ENCODE peak calls at places on chromosome 22, in five cellular contexts. One of them, this sample, is unnamed.

GRCh38 chr22:48676266-48677167 is 1151.2 kb downstream of the BRD1 start:
- DNase-seq in IMR-90: no peak
- DNase-seq in mesendoderm: no peak
- DNase-seq in neuronal stem cell: no peak
- DNase-seq in H9: no peak
- DNase-seq in this sample: no peak

GRCh38 chr22:38314992-38315800 is 2.0 kb downstream of the CSNK1E start:
- DNase-seq in IMR-90: peak; percentile 35
- DNase-seq in mesendoderm: peak; percentile 23
- DNase-seq in neuronal stem cell: no peak
- DNase-seq in H9: no peak
- DNase-seq in this sample: peak; percentile 61

GRCh38 chr22:34414467-34415440 is 494.5 kb upstream of the LARGE1 start:
- DNase-seq in IMR-90: no peak
- DNase-seq in mesendoderm: peak; percentile 98
- DNase-seq in neuronal stem cell: peak; percentile 87
- DNase-seq in H9: peak; percentile 90
- DNase-seq in this sample: peak; percentile 68

GRCh38 chr22:25494774-25495173 is 69.7 kb upstream of the GRK3 start:
- DNase-seq in IMR-90: no peak
- DNase-seq in mesendoderm: peak; percentile 47
- DNase-seq in neuronal stem cell: no peak
- DNase-seq in H9: no peak
- DNase-seq in this sample: no peak

GRCh38 chr22:43007519-43008102 is 7.3 kb downstream of the PACSIN2 start:
- DNase-seq in IMR-90: peak; percentile 75
- DNase-seq in mesendoderm: no peak
- DNase-seq in neuronal stem cell: no peak
- DNase-seq in H9: no peak
- DNase-seq in this sample: peak; percentile 43

GRCh38 chr22:38882972-38883622 is 11.1 kb upstream of the CBX6 start:
- DNase-seq in IMR-90: no peak
- DNase-seq in mesendoderm: no peak
- DNase-seq in neuronal stem cell: no peak
- DNase-seq in H9: no peak
- DNase-seq in this sample: no peak

GRCh38 chr22:20803696-20804324 is 29.9 kb downstream of the SERPIND1 start:
- DNase-seq in IMR-90: peak; percentile 44
- DNase-seq in mesendoderm: peak; percentile 64
- DNase-seq in neuronal stem cell: peak; percentile 20
- DNase-seq in H9: peak; percentile 56
- DNase-seq in this sample: peak; percentile 69

GRCh38 chr22:48236261-48236660 is 1473.8 kb downstream of the TBC1D22A start:
- DNase-seq in IMR-90: no peak
- DNase-seq in mesendoderm: no peak
- DNase-seq in neuronal stem cell: no peak
- DNase-seq in H9: no peak
- DNase-seq in this sample: no peak

GRCh38 chr22:50169774-50170341 is 673 bp upstream of the PANX2 start:
- DNase-seq in IMR-90: no peak
- DNase-seq in mesendoderm: peak; percentile 32
- DNase-seq in neuronal stem cell: no peak
- DNase-seq in H9: no peak
- DNase-seq in this sample: no peak

GRCh38 chr22:44047891-44048301 is 23.8 kb downstream of the PARVB start:
- DNase-seq in IMR-90: no peak
- DNase-seq in mesendoderm: no peak
- DNase-seq in neuronal stem cell: no peak
- DNase-seq in H9: no peak
- DNase-seq in this sample: no peak

GRCh38 chr22:42844756-42845155 is 12.3 kb downstream of the ARFGAP3 start:
- DNase-seq in IMR-90: peak; percentile 39
- DNase-seq in mesendoderm: no peak
- DNase-seq in neuronal stem cell: no peak
- DNase-seq in H9: no peak
- DNase-seq in this sample: peak; percentile 40

GRCh38 chr22:44660051-44660830 is 41.8 kb upstream of the PRR5 start:
- DNase-seq in IMR-90: no peak
- DNase-seq in mesendoderm: no peak
- DNase-seq in neuronal stem cell: no peak
- DNase-seq in H9: no peak
- DNase-seq in this sample: no peak

DNA sequence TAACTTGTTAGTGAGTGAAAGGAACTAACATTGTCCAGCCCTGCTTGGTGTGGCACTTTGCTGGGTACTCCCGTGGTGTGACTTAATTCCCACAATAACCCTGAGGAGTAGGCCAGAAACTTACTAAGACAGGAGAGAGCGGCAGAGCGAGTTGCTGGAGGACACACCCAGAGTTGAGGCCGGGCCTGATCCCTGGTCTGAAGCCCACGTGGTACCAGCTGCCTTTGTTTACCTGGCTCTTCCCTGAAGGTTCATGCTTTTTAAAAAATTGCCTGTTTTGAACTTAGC is 594 bp downstream of the MPST start:
- DNase-seq in IMR-90: peak; percentile 47
- DNase-seq in mesendoderm: peak; percentile 48
- DNase-seq in neuronal stem cell: no peak
- DNase-seq in H9: no peak
- DNase-seq in this sample: peak; percentile 46
- H3K18ac ChIP-seq in IMR-90: peak overlapping the region; percentile 67
- H3K18ac ChIP-seq in mesendoderm: peak overlapping the region; percentile 85
- H3K18ac ChIP-seq in neuronal stem cell: peak overlapping the region; percentile 99
- H3K18ac ChIP-seq in H9: no peak overlapping the region
- H3K18ac ChIP-seq in this sample: peak overlapping the region; percentile 88

GRCh38 chr22:46651316-46651715 is 31.1 kb downstream of the GRAMD4 start:
- DNase-seq in IMR-90: no peak
- DNase-seq in mesendoderm: no peak
- DNase-seq in neuronal stem cell: no peak
- DNase-seq in H9: no peak
- DNase-seq in this sample: no peak
- H3K4me1 ChIP-seq in IMR-90: peaks cover 25% of the 10 kb centered on the region
- H3K4me1 ChIP-seq in mesendoderm: no peaks in the 10 kb centered on the region
- H3K4me1 ChIP-seq in neuronal stem cell: peaks cover 8% of the 10 kb centered on the region
- H3K4me1 ChIP-seq in H9: no peaks in the 10 kb centered on the region
- H3K4me1 ChIP-seq in this sample: peaks cover 3% of the 10 kb centered on the region

GRCh38 chr22:23504522-23504921 is 75.6 kb downstream of the IGLL1 start:
- DNase-seq in IMR-90: no peak
- DNase-seq in mesendoderm: no peak
- DNase-seq in neuronal stem cell: no peak
- DNase-seq in H9: no peak
- DNase-seq in this sample: no peak
- H3K27ac ChIP-seq in IMR-90: no peak overlapping the region
- H3K27ac ChIP-seq in mesendoderm: no peak overlapping the region
- H3K27ac ChIP-seq in neuronal stem cell: no peak overlapping the region
- H3K27ac ChIP-seq in H9: no peak overlapping the region
- H3K27ac ChIP-seq in this sample: no peak overlapping the region

GRCh38 chr22:30434775-30435315 is 9.3 kb downstream of the MTFP1 start:
- DNase-seq in IMR-90: no peak
- DNase-seq in mesendoderm: no peak
- DNase-seq in neuronal stem cell: no peak
- DNase-seq in H9: no peak
- DNase-seq in this sample: no peak
- H3K18ac ChIP-seq in IMR-90: no peak overlapping the region
- H3K18ac ChIP-seq in mesendoderm: no peak overlapping the region
- H3K18ac ChIP-seq in neuronal stem cell: peak overlapping the region; percentile 33
- H3K18ac ChIP-seq in H9: no peak overlapping the region
- H3K18ac ChIP-seq in this sample: no peak overlapping the region

GRCh38 chr22:40334060-40334459 is 12.2 kb upstream of the ADSL start:
- DNase-seq in IMR-90: no peak
- DNase-seq in mesendoderm: no peak
- DNase-seq in neuronal stem cell: no peak
- DNase-seq in H9: no peak
- DNase-seq in this sample: no peak
- H3K4me1 ChIP-seq in IMR-90: peaks cover 4% of the 10 kb centered on the region
- H3K4me1 ChIP-seq in mesendoderm: peaks cover 8% of the 10 kb centered on the region
- H3K4me1 ChIP-seq in neuronal stem cell: peaks cover 16% of the 10 kb centered on the region
- H3K4me1 ChIP-seq in H9: peaks cover 7% of the 10 kb centered on the region
- H3K4me1 ChIP-seq in this sample: peaks cover 7% of the 10 kb centered on the region

DNA sequence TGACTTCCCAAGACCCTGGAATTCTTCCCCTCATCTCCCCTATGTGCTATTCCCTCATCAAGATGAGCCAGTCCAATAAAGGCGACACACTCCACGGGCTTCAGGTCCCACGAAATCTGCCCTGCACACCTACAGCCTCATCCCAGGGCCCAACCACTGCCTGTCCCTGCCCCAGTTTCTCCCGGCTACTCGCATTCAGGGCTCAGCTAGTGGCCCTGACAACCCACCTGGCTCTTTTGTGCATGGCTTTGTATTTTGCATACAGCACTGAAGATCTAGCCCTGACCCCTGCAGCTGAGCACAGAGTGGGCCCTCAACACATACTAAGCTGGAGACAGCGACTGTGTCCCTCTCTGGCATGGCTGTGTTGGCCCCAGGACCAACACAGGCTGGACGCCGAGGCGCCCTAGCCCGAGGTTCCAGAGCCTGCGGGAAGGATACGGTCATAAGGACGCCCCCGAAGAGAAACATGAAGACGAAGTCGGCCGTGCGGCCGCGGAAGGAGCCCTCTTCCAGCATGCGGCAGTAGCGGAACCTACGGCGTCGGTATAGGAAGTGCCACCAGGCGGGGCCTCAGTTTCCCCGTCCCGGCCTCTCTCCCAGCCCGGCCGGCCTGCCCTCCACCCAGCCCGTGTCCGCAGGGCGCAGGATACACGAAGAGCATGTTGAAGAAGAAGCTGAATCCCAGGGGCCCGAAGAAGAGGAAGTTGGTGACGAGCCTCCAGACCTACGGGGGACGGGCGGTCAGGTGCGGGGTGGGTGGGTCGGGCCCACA is 708 bp downstream of the DERL3 start:
- DNase-seq in IMR-90: no peak
- DNase-seq in mesendoderm: peak; percentile 29
- DNase-seq in neuronal stem cell: no peak
- DNase-seq in H9: peak; percentile 48
- DNase-seq in this sample: no peak
- H3K27ac ChIP-seq in IMR-90: no peak overlapping the region
- H3K27ac ChIP-seq in mesendoderm: no peak overlapping the region
- H3K27ac ChIP-seq in neuronal stem cell: no peak overlapping the region
- H3K27ac ChIP-seq in H9: no peak overlapping the region
- H3K27ac ChIP-seq in this sample: no peak overlapping the region

GRCh38 chr22:46044718-46045458 is 67.9 kb upstream of the WNT7B start:
- DNase-seq in IMR-90: no peak
- DNase-seq in mesendoderm: no peak
- DNase-seq in neuronal stem cell: no peak
- DNase-seq in H9: no peak
- DNase-seq in this sample: no peak
- H3K18ac ChIP-seq in IMR-90: peak overlapping the region; percentile 70
- H3K18ac ChIP-seq in mesendoderm: peak overlapping the region; percentile 15
- H3K18ac ChIP-seq in neuronal stem cell: no peak overlapping the region
- H3K18ac ChIP-seq in H9: no peak overlapping the region
- H3K18ac ChIP-seq in this sample: no peak overlapping the region

GRCh38 chr22:23218053-23218866 is 38.0 kb downstream of the BCR start:
- DNase-seq in IMR-90: no peak
- DNase-seq in mesendoderm: no peak
- DNase-seq in neuronal stem cell: no peak
- DNase-seq in H9: no peak
- DNase-seq in this sample: no peak
- H3K4me1 ChIP-seq in IMR-90: peaks cover 44% of the 10 kb centered on the region
- H3K4me1 ChIP-seq in mesendoderm: peaks cover 41% of the 10 kb centered on the region
- H3K4me1 ChIP-seq in neuronal stem cell: peaks cover 26% of the 10 kb centered on the region
- H3K4me1 ChIP-seq in H9: peaks cover 18% of the 10 kb centered on the region
- H3K4me1 ChIP-seq in this sample: peaks cover 35% of the 10 kb centered on the region

GRCh38 chr22:35900483-35901168 is 128.0 kb downstream of the RBFOX2 start:
- DNase-seq in IMR-90: peak; percentile 81
- DNase-seq in mesendoderm: peak; percentile 78
- DNase-seq in neuronal stem cell: no peak
- DNase-seq in H9: no peak
- DNase-seq in this sample: peak; percentile 48

GRCh38 chr22:35904752-35905151 is 123.9 kb downstream of the RBFOX2 start:
- DNase-seq in IMR-90: no peak
- DNase-seq in mesendoderm: no peak
- DNase-seq in neuronal stem cell: no peak
- DNase-seq in H9: no peak
- DNase-seq in this sample: no peak

GRCh38 chr22:35905894-35906293 is 122.7 kb downstream of the RBFOX2 start:
- DNase-seq in IMR-90: no peak
- DNase-seq in mesendoderm: no peak
- DNase-seq in neuronal stem cell: no peak
- DNase-seq in H9: no peak
- DNase-seq in this sample: peak; percentile 30

GRCh38 chr22:35903571-35904331 is 124.9 kb downstream of the RBFOX2 start:
- DNase-seq in IMR-90: no peak
- DNase-seq in mesendoderm: peak; percentile 63
- DNase-seq in neuronal stem cell: no peak
- DNase-seq in H9: no peak
- DNase-seq in this sample: peak; percentile 17

DNA sequence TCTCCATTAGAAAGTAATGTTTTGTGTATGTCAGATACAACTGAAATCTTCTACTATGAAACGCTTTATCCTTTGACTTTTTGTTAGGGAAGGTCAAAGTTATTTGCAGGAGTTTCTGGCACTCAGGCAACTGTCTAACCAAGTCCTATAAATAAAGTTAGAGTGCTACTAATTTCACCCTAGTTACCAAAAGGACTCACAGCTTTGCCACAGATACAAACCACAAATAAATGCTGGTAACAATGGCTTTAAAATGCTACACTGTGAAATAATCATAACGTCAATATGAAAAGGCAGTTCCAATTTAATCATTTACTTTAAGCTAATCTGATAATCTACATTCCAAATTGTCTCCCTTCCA is 124.3 kb downstream of the RBFOX2 start:
- DNase-seq in IMR-90: no peak
- DNase-seq in mesendoderm: no peak
- DNase-seq in neuronal stem cell: no peak
- DNase-seq in H9: no peak
- DNase-seq in this sample: no peak
- H3K27ac ChIP-seq in IMR-90: no peak overlapping the region
- H3K27ac ChIP-seq in mesendoderm: no peak overlapping the region
- H3K27ac ChIP-seq in neuronal stem cell: no peak overlapping the region
- H3K27ac ChIP-seq in H9: no peak overlapping the region
- H3K27ac ChIP-seq in this sample: no peak overlapping the region